ENCODE peak calls at places on chromosomes 12 and 14, in ten cellular contexts. V, L, F, P, B, A, T, E, R and W are unnamed samples.

GRCh38 chr14:37197421-37198272 is at the start of gene MIPOL1:
- DNase-seq in V (peak; percentile 78), L (peak; percentile 82), R (peak; percentile 84), P (peak; percentile 89), B (no peak), A (peak; percentile 95), T (peak; percentile 57), F (peak; percentile 96), E (peak; percentile 79), W (no peak)

GRCh38 chr12:14769462-14769836 is 33.8 kb downstream of the WBP11 start:
- DNase-seq in B (no peak), V (peak; percentile 90), E (peak; percentile 42), T (no peak), A (no peak), R (no peak), P (no peak), L (no peak), F (peak; percentile 87), W (no peak)

GRCh38 chr12:17278946-17279345 is 673.0 kb upstream of the LMO3 start:
- DNase-seq in F (no peak), T (no peak), P (peak; percentile 4), V (peak; percentile 26), R (no peak), A (no peak), B (no peak), E (no peak), L (no peak), W (no peak)

GRCh38 chr12:42039146-42039545 is 105.5 kb downstream of the GXYLT1 start:
- DNase-seq in B (no peak), R (no peak), T (peak; percentile 42), A (no peak), L (peak; percentile 21), P (no peak), E (no peak), F (no peak), V (peak; percentile 27), W (no peak)

GRCh38 chr12:45655186-45655585 is 74.3 kb upstream of the ARID2 start:
- DNase-seq in A (no peak), T (no peak), B (peak; percentile 15), V (peak; percentile 23), F (peak; percentile 61), P (no peak), E (peak; percentile 15), L (peak; percentile 12), R (no peak), W (no peak)

GRCh38 chr12:17342381-17342961 is 736.5 kb upstream of the LMO3 start:
- DNase-seq in E (no peak), T (no peak), A (no peak), V (peak; percentile 13), F (no peak), P (no peak), R (no peak), B (no peak), L (no peak), W (no peak)

GRCh38 chr12:128266559-128267245 is at the start of gene TMEM132C:
- DNase-seq in A (no peak), P (no peak), E (no peak), L (no peak), V (peak; percentile 9), T (no peak), R (peak; percentile 52), B (no peak), F (peak; percentile 78), W (no peak)

GRCh38 chr14:101008631-101009336 is 105.3 kb upstream of the RTL1 start:
- DNase-seq in P (no peak), T (no peak), V (no peak), E (no peak), L (peak; percentile 24), F (no peak), A (no peak), B (no peak), R (no peak), W (no peak)

GRCh38 chr14:100889641-100890040 is 13.9 kb downstream of the RTL1 start:
- DNase-seq in L (no peak), R (no peak), V (no peak), F (no peak), T (no peak), A (no peak), E (no peak), P (no peak), B (no peak), W (no peak)

GRCh38 chr12:96434107-96434506 is 33.9 kb upstream of the CDK17 start:
- DNase-seq in V (no peak), E (no peak), B (peak; percentile 37), A (no peak), F (no peak), R (no peak), L (peak; percentile 39), P (peak; percentile 56), T (peak; percentile 87), W (no peak)

GRCh38 chr14:90114554-90114953 is 52.8 kb downstream of the KCNK13 start:
- DNase-seq in P (no peak), E (peak; percentile 5), L (no peak), R (no peak), T (no peak), A (no peak), V (no peak), B (no peak), F (peak; percentile 12), W (no peak)

GRCh38 chr12:65171073-65171472 is 1.7 kb downstream of the LEMD3 start:
- DNase-seq in E (no peak), A (no peak), L (no peak), P (no peak), V (no peak), T (peak; percentile 2), R (no peak), F (no peak), B (no peak), W (no peak)

GRCh38 chr12:49942921-49943662 is 7.4 kb upstream of the AQP2 start:
- DNase-seq in F (peak; percentile 77), T (no peak), P (no peak), V (no peak), B (no peak), E (no peak), A (no peak), L (no peak), R (no peak), W (no peak)

GRCh38 chr12:42273706-42274105 is 35.7 kb upstream of the YAF2 start:
- DNase-seq in V (no peak), P (no peak), E (no peak), L (no peak), F (no peak), R (no peak), A (no peak), B (no peak), T (no peak), W (no peak)

GRCh38 chr14:42535397-42535796 is 928.7 kb downstream of the LRFN5 start:
- DNase-seq in A (no peak), P (no peak), V (peak; percentile 56), L (no peak), E (no peak), B (no peak), F (no peak), R (no peak), T (no peak), W (no peak)

GRCh38 chr12:123621619-123622530 is 11.6 kb downstream of the EIF2B1 start:
- DNase-seq in E (no peak), R (no peak), T (no peak), P (no peak), F (no peak), L (no peak), B (no peak), V (no peak), A (no peak), W (no peak)

GRCh38 chr14:45251912-45252311 is 1.1 kb downstream of the MIS18BP1 start:
- DNase-seq in V (no peak), L (no peak), E (peak; percentile 16), A (peak; percentile 9), F (peak; percentile 42), P (peak; percentile 14), R (no peak), T (no peak), B (no peak), W (no peak)

GRCh38 chr12:15691372-15691771 is 97.8 kb downstream of the EPS8 start:
- DNase-seq in B (no peak), R (no peak), V (no peak), T (no peak), F (no peak), A (no peak), L (no peak), E (no peak), P (no peak), W (no peak)

GRCh38 chr12:60059180-60059579 is 463.4 kb downstream of the SLC16A7 start:
- DNase-seq in A (no peak), P (no peak), F (no peak), T (no peak), B (no peak), E (no peak), V (peak; percentile 5), R (no peak), L (no peak), W (no peak)

GRCh38 chr14:76484355-76484754 is 108.4 kb downstream of the ESRRB start:
- DNase-seq in P (no peak), T (no peak), F (no peak), V (peak; percentile 28), L (no peak), B (no peak), A (no peak), E (no peak), R (no peak), W (no peak)

GRCh38 chr12:92365836-92366235 is 220.2 kb upstream of the BTG1 start:
- DNase-seq in P (no peak), V (no peak), B (no peak), L (no peak), F (no peak), T (no peak), A (no peak), R (no peak), E (no peak), W (no peak)